ENCODE peak calls at places on chromosomes 7 and 10, in eight cellular contexts. Z, R, J, V, N, D, K and I are unnamed samples.

GRCh38 chr7:138243430-138243829 is 167.2 kb downstream of the AKR1D1 start:
- DNase-seq in D (peak), J (peak), K (no peak), Z (no peak), V (no peak), R (no peak), N (no peak), I (no peak)

GRCh38 chr10:112981553-112981952 is 31.5 kb downstream of the TCF7L2 start:
- DNase-seq in Z (peak), K (peak), D (no peak), J (peak), N (no peak), V (peak), R (peak), I (peak)

GRCh38 chr7:81584667-81585066 is 185.2 kb downstream of the HGF start:
- DNase-seq in N (no peak), V (no peak), D (peak), K (no peak), J (no peak), R (no peak), Z (no peak), I (no peak)

GRCh38 chr10:51097546-51097945 is 23.3 kb downstream of the PRKG1 start:
- DNase-seq in Z (no peak), K (no peak), N (no peak), D (no peak), V (peak), J (peak), R (no peak), I (no peak)

GRCh38 chr10:11557967-11558366 is 53.5 kb downstream of the USP6NL start:
- DNase-seq in Z (no peak), V (no peak), R (no peak), D (no peak), K (no peak), N (no peak), J (no peak), I (no peak)

GRCh38 chr10:79138449-79139123 is 69.8 kb downstream of the ZMIZ1 start:
- DNase-seq in K (no peak), D (no peak), R (no peak), V (no peak), J (no peak), Z (no peak), N (no peak), I (no peak)

GRCh38 chr10:101767600-101767945 is 8.3 kb downstream of the FGF8 start:
- DNase-seq in J (no peak), D (no peak), N (no peak), Z (no peak), V (no peak), R (no peak), K (no peak), I (no peak)

GRCh38 chr7:149141893-149142292 is 5.4 kb upstream of the ZNF398 start:
- DNase-seq in J (no peak), Z (no peak), R (no peak), D (no peak), V (no peak), K (no peak), N (no peak), I (no peak)

GRCh38 chr7:44581426-44581906 is 565 bp downstream of the TMED4 start:
- DNase-seq in D (no peak), N (no peak), J (no peak), V (no peak), K (peak), Z (peak), R (peak), I (no peak)

GRCh38 chr7:29871787-29872398 is 65.6 kb downstream of the WIPF3 start:
- DNase-seq in D (peak), K (no peak), R (no peak), V (peak), Z (no peak), N (no peak), J (peak), I (no peak)

GRCh38 chr7:333399-333776 is 43.4 kb downstream of the FOXL3 start:
- DNase-seq in V (peak), R (no peak), D (peak), J (peak), K (no peak), N (no peak), Z (no peak), I (no peak)

GRCh38 chr7:131524116-131524515 is 32.3 kb downstream of the PODXL start:
- DNase-seq in N (no peak), K (no peak), R (no peak), J (no peak), D (no peak), Z (no peak), V (no peak), I (no peak)